ENCODE peak calls at places on chromosomes 11 and 22, in eight cellular contexts. C is tibial nerve, P is Panc1, S is psoas muscle, E is aorta, T is esophagus squamous epithelium, V is GM23248, F is transverse colon. D is an unnamed sample. For H3K36me3 and H3K27me3, the result is how much of the 10 kb centered on the place peaks cover.

GRCh38 chr11:2382927-2383822 is 6.1 kb downstream of the CD81 start:
- DNase-seq in F (peak), E (no peak), P (no peak), S (peak), V (peak), T (no peak), C (no peak), D (peak)

GRCh38 chr11:72012897-72013721 is 14.4 kb downstream of the IL18BP start:
- DNase-seq in C (peak), V (peak), S (peak), E (peak), F (no peak), T (no peak), P (no peak), D (peak)

GRCh38 chr11:125777309-125777708 is 1.3 kb downstream of the PATE2 start:
- DNase-seq in E (no peak), T (no peak), C (no peak), P (no peak), F (no peak), V (peak), S (no peak), D (no peak)

GRCh38 chr11:107198490-107199007 is 180.3 kb upstream of the GUCY1A2 start:
- DNase-seq in V (no peak), F (no peak), P (no peak), T (no peak), C (no peak), E (no peak), S (no peak), D (no peak)

GRCh38 chr11:117843666-117844484 is 19.3 kb upstream of the FXYD2 start:
- DNase-seq in V (peak), T (no peak), F (peak), C (peak), S (peak), P (peak), E (peak), D (peak)

GRCh38 chr11:86244063-86244521 is 461 bp upstream of the EED start:
- DNase-seq in S (peak), E (peak), V (peak), F (peak), P (no peak), C (peak), T (no peak), D (peak)

GRCh38 chr22:24772493-24773220 is 1.9 kb downstream of the PIWIL3 start:
- DNase-seq in E (no peak), C (no peak), T (no peak), V (peak), F (no peak), S (no peak), P (no peak), D (no peak)

GRCh38 chr11:117859061-117859460 is 17.4 kb downstream of the FXYD6 start:
- DNase-seq in E (no peak), S (no peak), P (no peak), C (no peak), V (no peak), F (no peak), T (no peak), D (no peak)

GRCh38 chr11:10926801-10927200 is 68.9 kb upstream of the ZBED5 start:
- DNase-seq in S (no peak), F (no peak), C (no peak), P (no peak), E (no peak), T (no peak), V (peak), D (no peak)

DNA sequence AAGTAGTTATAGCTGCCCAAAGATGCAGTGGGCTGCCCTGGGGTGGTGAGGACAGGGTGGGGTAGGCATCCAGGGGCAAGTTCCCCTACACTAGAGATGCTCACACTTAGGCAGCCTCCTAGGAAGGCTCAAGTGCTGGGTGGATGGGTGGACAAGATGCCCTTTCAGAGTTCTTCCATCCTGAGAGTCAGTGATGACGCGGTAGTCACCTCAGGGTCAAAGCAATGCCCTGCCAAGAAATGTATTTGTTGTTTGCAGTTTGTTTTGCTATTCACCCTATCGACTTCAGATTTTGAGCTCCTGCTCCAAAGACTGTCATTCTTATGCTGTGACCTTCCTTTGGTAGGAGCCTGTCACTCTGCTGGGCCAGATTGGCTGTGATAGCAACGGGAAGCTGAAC is 18.9 kb downstream of the POLA2 start:
- DNase-seq in F (no peak), V (no peak), P (no peak), C (no peak), S (no peak), E (no peak), T (no peak), D (no peak)
- H3K36me3 ChIP-seq in F (under half), V (under half), P (under half), C (under half), S (half or more), E (under half), T (under half), D (under half)

DNA sequence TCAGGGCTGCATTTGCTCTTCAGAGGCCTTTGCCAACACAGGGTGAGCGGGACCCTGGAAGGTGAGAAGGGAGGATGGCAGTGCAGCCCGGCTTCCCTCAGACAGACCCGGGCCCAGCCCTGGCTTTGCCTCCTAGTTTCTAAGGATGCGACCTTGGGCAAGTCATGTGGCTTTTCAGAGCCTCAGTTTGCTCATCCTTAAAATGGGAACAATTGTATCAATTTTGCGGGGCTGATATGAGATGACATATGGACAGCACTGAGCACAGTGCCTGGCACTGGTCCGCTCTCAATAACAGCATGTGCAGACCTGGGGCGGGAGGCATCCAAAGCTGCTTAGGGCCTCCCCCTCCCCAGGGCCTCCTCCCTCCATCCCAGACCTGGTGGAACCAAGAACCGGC is 74.7 kb upstream of the THY1 start:
- DNase-seq in T (no peak), S (no peak), V (no peak), E (no peak), C (no peak), F (no peak), P (no peak), D (no peak)
- H3K27me3 ChIP-seq in T (under half), S (under half), V (under half), E (under half), C (under half), F (under half), P (under half), D (under half)

DNA sequence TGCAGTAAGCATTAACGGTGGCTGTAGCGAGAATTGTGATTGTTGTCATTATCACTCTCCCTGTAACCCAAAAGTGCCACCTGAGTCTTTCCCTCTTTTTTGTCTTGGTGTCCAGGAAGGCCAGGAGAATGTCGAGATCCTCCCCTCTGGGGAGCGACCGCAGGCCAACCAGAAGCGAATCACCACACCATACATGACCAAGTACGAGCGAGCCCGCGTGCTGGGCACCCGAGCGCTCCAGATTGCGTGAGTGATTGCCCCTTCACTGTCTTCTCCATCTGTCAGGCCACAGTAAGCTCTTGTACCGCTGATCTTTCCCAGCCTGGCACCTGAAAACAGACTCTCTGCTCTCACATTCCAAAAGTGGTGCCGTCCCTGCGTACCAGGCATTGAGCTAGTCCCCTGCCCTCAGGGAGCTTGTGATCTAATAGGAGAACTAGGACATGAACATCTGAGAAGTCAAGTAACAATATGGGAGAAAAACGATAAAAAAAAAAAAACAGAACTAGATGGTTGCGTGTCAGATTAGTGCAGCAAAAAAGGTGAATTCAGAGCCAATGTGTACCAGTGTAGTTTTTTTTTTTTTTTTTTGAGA is 5.8 kb downstream of the POLR2F start:
- DNase-seq in P (no peak), E (no peak), S (no peak), C (no peak), T (no peak), V (no peak), F (no peak), D (no peak)
- H3K36me3 ChIP-seq in P (under half), E (under half), S (half or more), C (half or more), T (under half), V (under half), F (under half), D (under half)

DNA sequence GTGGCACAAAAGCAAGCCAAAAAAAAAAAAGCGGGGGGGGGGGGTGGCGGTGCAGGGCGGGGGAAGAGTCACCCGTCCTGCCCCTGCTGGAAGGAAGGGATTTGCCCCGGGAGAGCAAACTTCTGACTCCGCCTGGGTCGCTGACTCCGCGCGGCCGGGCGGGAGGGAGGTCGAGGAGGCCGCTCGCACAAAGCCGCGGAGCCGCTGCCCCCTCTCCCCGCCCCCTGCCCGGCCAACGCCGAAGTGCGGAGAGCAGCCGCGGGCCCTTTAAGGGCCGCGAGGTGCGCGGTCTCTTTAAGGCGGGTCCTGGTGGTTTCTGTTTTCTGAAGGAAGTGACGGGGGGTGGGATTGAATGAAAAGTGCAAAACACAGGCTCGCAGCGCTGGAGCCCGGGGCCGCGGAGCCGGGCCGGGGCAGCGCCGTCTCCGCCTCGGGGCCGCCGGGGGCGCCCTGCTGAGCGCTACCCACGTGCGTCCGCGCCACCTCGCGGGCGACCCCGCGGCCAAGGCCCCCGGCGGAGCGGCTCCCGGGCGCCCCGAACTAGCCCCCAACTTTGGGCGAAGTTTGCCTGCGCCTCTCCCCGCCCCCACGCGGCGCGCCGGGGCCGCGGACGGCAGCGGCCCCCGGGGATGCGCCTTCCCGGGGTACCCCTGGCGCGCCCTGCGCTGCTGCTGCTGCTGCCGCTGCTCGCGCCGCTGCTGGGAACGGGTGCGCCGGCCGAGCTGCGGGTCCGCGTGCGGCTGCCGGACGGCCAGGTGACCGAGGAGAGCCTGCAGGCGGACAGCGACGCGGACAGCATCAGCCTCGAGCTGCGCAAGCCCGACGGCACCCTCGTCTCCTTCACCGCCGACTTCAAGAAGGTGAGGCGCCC is at the start of gene OAF:
- DNase-seq in E (peak), S (peak), F (peak), P (no peak), V (peak), C (peak), T (no peak), D (peak)
- H3K27me3 ChIP-seq in E (under half), S (under half), F (under half), P (under half), V (under half), C (under half), T (under half), D (under half)

D was measured in heart right ventricle.